ENCODE peak calls at places on chromosome 9, in six cellular contexts. J is IMR-90, O is pancreas, N is PC-9, P is HL-60, S is sigmoid colon. W is an unnamed sample. For H3K27me3, the result is how much of the 10 kb centered on the place peaks cover.

GRCh38 chr9:118522093-118523028 is 818.2 kb downstream of the TLR4 start:
- DNase-seq in J (no peak), P (no peak), O (no peak), S (no peak), N (peak), W (peak)

GRCh38 chr9:89879276-89879675 is 274.5 kb downstream of the GADD45G start:
- DNase-seq in N (no peak), J (no peak), O (no peak), S (peak), P (no peak), W (no peak)

GRCh38 chr9:112377087-112377486 is 2.8 kb upstream of the HSDL2 start:
- DNase-seq in J (no peak), N (no peak), O (no peak), S (no peak), P (no peak), W (no peak)

GRCh38 chr9:74887041-74887980 is at the start of gene TRPM6:
- DNase-seq in S (peak), J (peak), O (peak), P (peak), N (peak), W (peak)

GRCh38 chr9:110752766-110753165 is 84.2 kb downstream of the MUSK start:
- DNase-seq in O (no peak), N (peak), J (peak), P (no peak), S (no peak), W (peak)

GRCh38 chr9:6680797-6681146 is 35.2 kb upstream of the GLDC start:
- DNase-seq in N (no peak), P (no peak), J (peak), O (peak), S (no peak), W (no peak)

GRCh38 chr9:486156-486555 is 271.5 kb downstream of the DOCK8 start:
- DNase-seq in J (no peak), P (no peak), O (no peak), N (no peak), S (no peak), W (peak)

GRCh38 chr9:129121483-129121882 is 10.3 kb downstream of the PTPA start:
- DNase-seq in J (peak), N (no peak), O (no peak), S (no peak), P (no peak), W (no peak)

GRCh38 chr9:89177401-89178161 is 1.0 kb downstream of the SHC3 start:
- DNase-seq in O (peak), S (no peak), P (no peak), J (no peak), N (peak), W (no peak)

GRCh38 chr9:72305102-72305546 is 59.9 kb downstream of the ZFAND5 start:
- DNase-seq in N (peak), O (no peak), S (peak), P (peak), J (peak), W (peak)

GRCh38 chr9:109035684-109036423 is 22.6 kb upstream of the CTNNAL1 start:
- DNase-seq in P (no peak), N (peak), S (no peak), J (peak), O (no peak), W (peak)

GRCh38 chr9:97737429-97737828 is 40.3 kb upstream of the XPA start:
- DNase-seq in O (no peak), N (no peak), S (no peak), J (no peak), P (no peak), W (no peak)

GRCh38 chr9:95438958-95439357 is 77.8 kb downstream of the PTCH1 start:
- DNase-seq in P (no peak), N (no peak), S (no peak), O (no peak), J (no peak), W (peak)

DNA sequence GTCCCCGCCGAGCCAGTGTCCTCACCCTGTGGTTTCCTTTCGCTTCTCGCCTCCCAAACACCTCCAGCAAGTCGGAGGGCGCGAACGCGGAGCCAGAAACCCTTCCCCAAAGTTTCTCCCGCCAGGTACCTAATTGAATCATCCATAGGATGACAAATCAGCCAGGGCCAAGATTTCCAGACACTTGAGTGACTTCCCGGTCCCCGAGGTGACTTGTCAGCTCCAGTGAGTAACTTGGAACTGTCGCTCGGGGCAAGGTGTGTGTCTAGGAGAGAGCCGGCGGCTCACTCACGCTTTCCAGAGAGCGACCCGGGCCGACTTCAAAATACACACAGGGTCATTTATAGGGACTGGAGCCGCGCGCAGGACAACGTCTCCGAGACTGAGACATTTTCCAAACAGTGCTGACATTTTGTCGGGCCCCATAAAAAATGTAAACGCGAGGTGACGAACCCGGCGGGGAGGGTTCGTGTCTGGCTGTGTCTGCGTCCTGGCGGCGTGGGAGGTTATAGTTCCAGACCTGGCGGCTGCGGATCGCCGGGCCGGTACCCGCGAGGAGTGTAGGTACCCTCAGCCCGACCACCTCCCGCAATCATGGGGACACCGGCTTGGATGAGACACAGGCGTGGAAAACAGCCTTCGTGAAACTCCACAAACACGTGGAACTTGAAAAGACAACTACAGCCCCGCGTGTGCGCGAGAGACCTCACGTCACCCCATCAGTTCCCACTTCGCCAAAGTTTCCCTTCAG is 1.4 kb downstream of the GLIS3 start:
- DNase-seq in P (no peak), J (peak), N (peak), O (peak), S (peak), W (peak)
- TF ChIP-seq CTCF in P (no peak), J (no peak), N (no peak), O (no peak), S (no peak), W (no peak)

GRCh38 chr9:136268318-136268717 is 22.7 kb upstream of the QSOX2 start:
- DNase-seq in N (no peak), S (no peak), O (no peak), J (no peak), P (no peak), W (no peak)

GRCh38 chr9:136265561-136266355 is 20.1 kb upstream of the QSOX2 start:
- DNase-seq in O (no peak), N (no peak), S (no peak), P (no peak), J (no peak), W (no peak)

GRCh38 chr9:136267261-136268111 is 21.9 kb upstream of the QSOX2 start:
- DNase-seq in S (peak), N (peak), P (peak), O (peak), J (peak), W (peak)

GRCh38 chr9:136270173-136270710 is 24.6 kb upstream of the QSOX2 start:
- DNase-seq in P (no peak), S (no peak), N (no peak), J (no peak), O (no peak), W (no peak)

DNA sequence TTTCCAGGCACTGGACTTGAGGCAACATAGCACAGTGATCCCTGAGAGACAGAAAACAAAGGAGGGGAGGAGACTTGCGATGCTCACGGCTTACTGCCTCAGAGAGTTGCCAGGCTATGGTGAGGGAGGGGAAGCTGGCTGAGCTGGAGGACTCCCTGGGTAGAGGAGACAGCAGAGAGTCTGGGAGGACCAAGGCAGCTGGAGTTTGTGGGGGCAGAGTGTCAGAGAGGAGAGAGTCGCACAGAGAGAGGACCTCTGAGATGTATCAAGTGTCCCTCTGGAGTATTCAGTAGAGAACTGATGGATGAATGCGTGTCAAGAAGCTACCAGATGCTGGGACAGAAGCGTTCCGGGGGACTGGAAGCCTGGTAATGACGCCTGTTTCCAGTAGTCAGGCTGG is 23.2 kb upstream of the QSOX2 start:
- DNase-seq in N (no peak), S (no peak), O (no peak), J (no peak), P (no peak), W (no peak)
- H3K27me3 ChIP-seq in N (half or more), S (under half), O (under half), J (under half), P (under half), W (under half)

GRCh38 chr9:78371981-78372380 is 75.1 kb downstream of the PSAT1 start:
- DNase-seq in J (no peak), S (no peak), P (no peak), N (no peak), O (no peak), W (no peak)

GRCh38 chr9:78366827-78367226 is 69.9 kb downstream of the PSAT1 start:
- DNase-seq in O (no peak), S (no peak), J (no peak), N (no peak), P (no peak), W (no peak)

GRCh38 chr9:78369644-78370219 is 72.8 kb downstream of the PSAT1 start:
- DNase-seq in O (peak), N (peak), J (peak), S (peak), P (peak), W (peak)

GRCh38 chr9:78368236-78368635 is 71.3 kb downstream of the PSAT1 start:
- DNase-seq in N (no peak), P (no peak), S (no peak), O (no peak), J (no peak), W (no peak)

GRCh38 chr9:78370991-78371390 is 74.1 kb downstream of the PSAT1 start:
- DNase-seq in O (no peak), J (no peak), P (no peak), N (no peak), S (no peak), W (no peak)
- H3K4me3 ChIP-seq in O (no peak), J (peak), P (no peak), N (peak), S (no peak), W (no peak)

DNA sequence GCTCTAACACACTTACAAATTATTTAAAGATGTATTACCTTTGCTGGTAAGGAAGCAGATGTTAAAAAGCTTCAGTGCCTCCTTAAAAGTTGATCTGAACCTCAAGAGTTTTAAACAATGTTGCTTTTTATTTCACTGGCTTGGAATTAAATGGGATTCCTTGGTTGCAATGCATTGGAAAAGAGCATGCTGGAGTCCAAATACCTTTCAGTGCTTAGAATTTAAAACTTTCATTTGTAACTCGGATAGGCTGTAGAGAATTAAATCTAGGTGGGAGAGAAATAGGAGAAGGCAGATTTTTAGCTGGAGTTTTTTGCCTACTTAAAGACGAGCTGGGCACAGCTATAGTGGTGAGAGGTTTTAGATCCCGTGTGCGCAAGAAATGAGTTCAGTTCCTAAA is 129.0 kb downstream of the SPATA31D1 start:
- DNase-seq in O (no peak), N (no peak), S (no peak), J (no peak), P (no peak), W (no peak)
- TF ChIP-seq CTCF in O (no peak), N (no peak), S (no peak), J (no peak), P (no peak), W (no peak)

GRCh38 chr9:114126247-114127060 is 27.4 kb upstream of the KIF12 start:
- DNase-seq in N (no peak), S (no peak), P (no peak), J (no peak), O (no peak), W (no peak)
- H3K27me3 ChIP-seq in N (half or more), S (under half), P (under half), J (half or more), O (under half), W (under half)

GRCh38 chr9:75907329-75907728 is 16.9 kb downstream of the PCSK5 start:
- DNase-seq in S (no peak), O (no peak), N (no peak), P (no peak), J (peak), W (no peak)
- H3K4me3 ChIP-seq in S (no peak), O (no peak), N (no peak), P (no peak), J (no peak), W (no peak)

GRCh38 chr9:69454327-69454726 is 129.3 kb downstream of the ENTREP1 start:
- DNase-seq in N (no peak), O (no peak), J (no peak), S (no peak), P (peak), W (no peak)
- TF ChIP-seq CTCF in N (no peak), O (no peak), J (no peak), S (no peak), P (no peak), W (no peak)

GRCh38 chr9:135219676-135220600 is 132.5 kb downstream of the OLFM1 start:
- DNase-seq in S (peak), O (peak), N (no peak), P (no peak), J (no peak), W (no peak)
- H3K27me3 ChIP-seq in S (under half), O (under half), N (half or more), P (under half), J (under half), W (under half)